ENCODE peak calls at places on chromosomes 3 and 15, in nine cellular contexts. One of them, this sample, is unnamed.
A peak's percentile ranks its signal among the peaks of the same experiment; 100 is the strongest.

GRCh38 chr3:154778057-154778456 is 302.1 kb upstream of the MME start:
- DNase-seq in A673: no peak
- DNase-seq in BE2C: no peak
- DNase-seq in psoas muscle: no peak
- DNase-seq in fibroblast of lung: no peak
- DNase-seq in RWPE2: no peak
- DNase-seq in adrenal gland: no peak
- DNase-seq in H9: no peak
- DNase-seq in heart left ventricle: no peak
- DNase-seq in this sample: no peak

GRCh38 chr3:72567976-72568560 is 280.2 kb downstream of the SHQ1 start:
- DNase-seq in fibroblast of lung: no peak
- DNase-seq in A673: no peak
- DNase-seq in H9: no peak
- DNase-seq in RWPE2: no peak
- DNase-seq in adrenal gland: no peak
- DNase-seq in heart left ventricle: no peak
- DNase-seq in BE2C: no peak
- DNase-seq in psoas muscle: no peak
- DNase-seq in this sample: no peak

GRCh38 chr3:110677506-110677905 is 394.1 kb upstream of the NECTIN3 start:
- DNase-seq in A673: no peak
- DNase-seq in psoas muscle: no peak
- DNase-seq in adrenal gland: no peak
- DNase-seq in heart left ventricle: no peak
- DNase-seq in H9: no peak
- DNase-seq in fibroblast of lung: peak; percentile 18
- DNase-seq in RWPE2: no peak
- DNase-seq in BE2C: no peak
- DNase-seq in this sample: no peak

GRCh38 chr3:54527953-54528352 is 399.9 kb downstream of the LRTM1 start:
- DNase-seq in BE2C: no peak
- DNase-seq in psoas muscle: peak; percentile 24
- DNase-seq in RWPE2: no peak
- DNase-seq in fibroblast of lung: peak; percentile 61
- DNase-seq in heart left ventricle: no peak
- DNase-seq in adrenal gland: no peak
- DNase-seq in H9: no peak
- DNase-seq in A673: no peak
- DNase-seq in this sample: no peak

GRCh38 chr3:134029734-134030381 is at the start of gene SLCO2A1:
- DNase-seq in RWPE2: no peak
- DNase-seq in heart left ventricle: peak; percentile 51
- DNase-seq in psoas muscle: peak; percentile 21
- DNase-seq in A673: no peak
- DNase-seq in adrenal gland: no peak
- DNase-seq in BE2C: peak; percentile 28
- DNase-seq in fibroblast of lung: peak; percentile 51
- DNase-seq in H9: peak; percentile 66
- DNase-seq in this sample: peak; percentile 75

GRCh38 chr15:42077680-42078079 is 16.7 kb downstream of the PLA2G4D start:
- DNase-seq in H9: no peak
- DNase-seq in BE2C: no peak
- DNase-seq in heart left ventricle: no peak
- DNase-seq in adrenal gland: no peak
- DNase-seq in RWPE2: no peak
- DNase-seq in fibroblast of lung: no peak
- DNase-seq in psoas muscle: no peak
- DNase-seq in A673: no peak
- DNase-seq in this sample: no peak

GRCh38 chr3:69442771-69443197 is 56.9 kb upstream of the FRMD4B start:
- DNase-seq in adrenal gland: no peak
- DNase-seq in heart left ventricle: no peak
- DNase-seq in RWPE2: no peak
- DNase-seq in H9: no peak
- DNase-seq in BE2C: no peak
- DNase-seq in A673: no peak
- DNase-seq in psoas muscle: no peak
- DNase-seq in fibroblast of lung: no peak
- DNase-seq in this sample: no peak

GRCh38 chr3:185423178-185423577 is 60.2 kb downstream of the MAP3K13 start:
- DNase-seq in A673: no peak
- DNase-seq in fibroblast of lung: peak; percentile 43
- DNase-seq in psoas muscle: peak; percentile 32
- DNase-seq in adrenal gland: peak; percentile 79
- DNase-seq in BE2C: peak; percentile 16
- DNase-seq in RWPE2: no peak
- DNase-seq in heart left ventricle: peak; percentile 37
- DNase-seq in H9: no peak
- DNase-seq in this sample: no peak

GRCh38 chr3:147656023-147656422 is 246.9 kb downstream of the ZIC1 start:
- DNase-seq in A673: no peak
- DNase-seq in fibroblast of lung: peak; percentile 81
- DNase-seq in RWPE2: no peak
- DNase-seq in psoas muscle: no peak
- DNase-seq in heart left ventricle: no peak
- DNase-seq in H9: no peak
- DNase-seq in BE2C: no peak
- DNase-seq in adrenal gland: no peak
- DNase-seq in this sample: no peak

GRCh38 chr3:42847731-42848130 is 27.9 kb downstream of the CYP8B1 start:
- DNase-seq in A673: no peak
- DNase-seq in RWPE2: no peak
- DNase-seq in psoas muscle: no peak
- DNase-seq in H9: peak; percentile 34
- DNase-seq in heart left ventricle: no peak
- DNase-seq in adrenal gland: no peak
- DNase-seq in BE2C: no peak
- DNase-seq in fibroblast of lung: no peak
- DNase-seq in this sample: no peak

DNA sequence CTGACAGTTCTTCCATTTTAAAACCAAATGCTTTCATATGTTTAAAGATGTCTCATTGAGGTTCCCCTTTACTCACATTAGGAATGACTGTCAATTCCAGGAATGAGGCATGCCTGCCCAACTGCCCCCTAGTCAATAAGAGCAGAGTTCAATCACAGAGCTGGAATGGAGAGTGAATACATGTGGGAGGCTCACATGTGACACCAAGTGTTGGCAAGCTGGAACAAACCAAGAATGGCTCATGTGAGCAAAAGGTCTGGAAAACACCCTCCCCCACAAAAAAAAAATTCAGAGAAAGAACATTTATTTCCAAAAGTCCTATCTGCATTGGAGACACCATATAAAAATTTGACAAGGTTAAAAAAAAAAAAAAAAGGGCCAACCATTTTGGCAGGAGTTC is 3.7 kb downstream of the PBRM1 start:
- DNase-seq in psoas muscle: no peak
- DNase-seq in A673: no peak
- DNase-seq in adrenal gland: peak; percentile 69
- DNase-seq in fibroblast of lung: peak; percentile 80
- DNase-seq in RWPE2: no peak
- DNase-seq in BE2C: no peak
- DNase-seq in heart left ventricle: no peak
- DNase-seq in H9: no peak
- DNase-seq in this sample: no peak
- TF ChIP-seq CTCF in psoas muscle: no peak
- TF ChIP-seq CTCF in A673: peak; percentile 14
- TF ChIP-seq CTCF in adrenal gland: no peak
- TF ChIP-seq CTCF in fibroblast of lung: peak; percentile 12
- TF ChIP-seq CTCF in RWPE2: peak; percentile 59
- TF ChIP-seq CTCF in BE2C: peak; percentile 33
- TF ChIP-seq CTCF in heart left ventricle: no peak
- TF ChIP-seq CTCF in H9: peak; percentile 24
- TF ChIP-seq CTCF in this sample: no peak

GRCh38 chr15:68789921-68790575 is 30.6 kb downstream of the ANP32A start:
- DNase-seq in psoas muscle: no peak
- DNase-seq in fibroblast of lung: peak; percentile 77
- DNase-seq in adrenal gland: no peak
- DNase-seq in A673: peak; percentile 60
- DNase-seq in H9: peak; percentile 75
- DNase-seq in heart left ventricle: no peak
- DNase-seq in BE2C: peak; percentile 54
- DNase-seq in RWPE2: no peak
- DNase-seq in this sample: no peak
- H3K4me1 ChIP-seq in psoas muscle: peaks cover 61% of the 10 kb centered on the region
- H3K4me1 ChIP-seq in fibroblast of lung: peaks cover 2% of the 10 kb centered on the region
- H3K4me1 ChIP-seq in adrenal gland: peaks cover 17% of the 10 kb centered on the region
- H3K4me1 ChIP-seq in A673: peaks cover 44% of the 10 kb centered on the region
- H3K4me1 ChIP-seq in H9: peaks cover 33% of the 10 kb centered on the region
- H3K4me1 ChIP-seq in heart left ventricle: peaks cover 81% of the 10 kb centered on the region
- H3K4me1 ChIP-seq in BE2C: peaks cover 18% of the 10 kb centered on the region
- H3K4me1 ChIP-seq in RWPE2: peaks cover 21% of the 10 kb centered on the region
- H3K4me1 ChIP-seq in this sample: peaks cover 79% of the 10 kb centered on the region

GRCh38 chr3:151178208-151178845 is 24.7 kb downstream of the GPR171 start:
- DNase-seq in adrenal gland: no peak
- DNase-seq in BE2C: no peak
- DNase-seq in A673: no peak
- DNase-seq in psoas muscle: no peak
- DNase-seq in heart left ventricle: no peak
- DNase-seq in H9: no peak
- DNase-seq in RWPE2: no peak
- DNase-seq in fibroblast of lung: no peak
- DNase-seq in this sample: no peak

GRCh38 chr3:151182349-151183079 is 20.5 kb downstream of the GPR171 start:
- DNase-seq in A673: no peak
- DNase-seq in fibroblast of lung: no peak
- DNase-seq in H9: no peak
- DNase-seq in psoas muscle: no peak
- DNase-seq in adrenal gland: no peak
- DNase-seq in BE2C: no peak
- DNase-seq in heart left ventricle: no peak
- DNase-seq in RWPE2: no peak
- DNase-seq in this sample: no peak

DNA sequence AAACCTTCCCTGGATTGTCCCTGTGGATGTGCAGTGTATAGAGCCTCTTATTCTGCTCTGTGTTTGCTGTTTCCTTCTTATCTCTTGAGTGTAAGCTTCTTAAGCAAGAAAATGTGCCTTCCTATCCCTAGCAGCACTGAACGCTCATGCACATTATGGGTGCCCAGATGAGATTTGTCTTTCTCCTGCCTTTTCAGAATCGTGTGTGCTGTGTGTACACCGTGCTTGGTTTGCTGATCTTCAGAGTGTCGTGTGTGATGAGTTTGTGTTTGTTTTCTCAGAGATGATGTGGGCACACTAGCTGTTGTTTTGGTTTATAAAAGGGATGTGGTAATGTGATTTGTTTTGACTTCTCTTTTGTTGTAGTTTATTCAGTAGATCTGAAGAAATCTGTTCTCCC is 19.8 kb downstream of the GPR171 start:
- DNase-seq in BE2C: no peak
- DNase-seq in A673: no peak
- DNase-seq in fibroblast of lung: no peak
- DNase-seq in H9: no peak
- DNase-seq in heart left ventricle: no peak
- DNase-seq in RWPE2: no peak
- DNase-seq in psoas muscle: no peak
- DNase-seq in adrenal gland: no peak
- DNase-seq in this sample: no peak
- H3K27me3 ChIP-seq in BE2C: no peaks in the 10 kb centered on the region
- H3K27me3 ChIP-seq in A673: no peaks in the 10 kb centered on the region
- H3K27me3 ChIP-seq in fibroblast of lung: no peaks in the 10 kb centered on the region
- H3K27me3 ChIP-seq in H9: no peaks in the 10 kb centered on the region
- H3K27me3 ChIP-seq in heart left ventricle: no peaks in the 10 kb centered on the region
- H3K27me3 ChIP-seq in RWPE2: no peaks in the 10 kb centered on the region
- H3K27me3 ChIP-seq in psoas muscle: no peaks in the 10 kb centered on the region
- H3K27me3 ChIP-seq in adrenal gland: no peaks in the 10 kb centered on the region
- H3K27me3 ChIP-seq in this sample: no peaks in the 10 kb centered on the region

DNA sequence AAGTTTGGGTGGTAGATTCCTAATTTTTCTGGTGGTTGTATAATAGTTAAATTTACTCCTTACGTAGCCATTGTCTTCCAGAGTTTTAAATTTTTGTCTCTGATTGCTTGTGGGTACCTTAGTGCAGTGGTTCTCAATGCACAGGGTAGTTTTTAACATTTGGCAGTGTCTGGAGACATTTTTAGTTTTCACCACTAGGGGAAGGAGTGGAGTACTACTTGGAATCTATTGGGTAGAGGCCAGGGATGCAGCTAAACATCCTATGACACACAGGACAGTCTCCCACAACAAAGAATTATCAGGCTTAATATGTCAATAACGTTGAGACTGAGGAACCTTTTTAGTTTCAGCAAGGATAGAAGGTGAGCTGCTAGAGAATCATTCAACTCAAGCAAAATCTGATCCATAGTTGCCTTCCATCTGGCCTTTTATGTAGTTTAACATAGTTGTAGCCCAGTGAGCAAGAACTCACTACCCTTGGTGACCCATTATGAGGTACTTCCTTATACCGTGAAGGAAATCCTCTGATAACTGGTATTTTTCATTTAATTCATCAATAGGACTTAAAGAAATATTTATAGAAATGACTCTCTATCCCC is 8.6 kb upstream of the STX19 start:
- DNase-seq in fibroblast of lung: peak; percentile 17
- DNase-seq in adrenal gland: peak; percentile 25
- DNase-seq in psoas muscle: no peak
- DNase-seq in heart left ventricle: no peak
- DNase-seq in BE2C: peak; percentile 15
- DNase-seq in RWPE2: no peak
- DNase-seq in A673: peak; percentile 70
- DNase-seq in H9: no peak
- DNase-seq in this sample: no peak
- TF ChIP-seq CTCF in fibroblast of lung: peak; percentile 56
- TF ChIP-seq CTCF in adrenal gland: peak; percentile 51
- TF ChIP-seq CTCF in psoas muscle: peak; percentile 33
- TF ChIP-seq CTCF in heart left ventricle: peak; percentile 18
- TF ChIP-seq CTCF in BE2C: peak; percentile 74
- TF ChIP-seq CTCF in RWPE2: peak; percentile 54
- TF ChIP-seq CTCF in A673: peak; percentile 69
- TF ChIP-seq CTCF in H9: peak; percentile 71
- TF ChIP-seq CTCF in this sample: no peak

GRCh38 chr3:157125101-157125500 is 34.8 kb downstream of the CCNL1 start:
- DNase-seq in BE2C: no peak
- DNase-seq in A673: no peak
- DNase-seq in H9: no peak
- DNase-seq in heart left ventricle: no peak
- DNase-seq in psoas muscle: no peak
- DNase-seq in RWPE2: no peak
- DNase-seq in adrenal gland: no peak
- DNase-seq in fibroblast of lung: peak; percentile 60
- DNase-seq in this sample: no peak

GRCh38 chr3:157122116-157122515 is 37.8 kb downstream of the CCNL1 start:
- DNase-seq in fibroblast of lung: peak; percentile 99
- DNase-seq in H9: no peak
- DNase-seq in RWPE2: peak; percentile 80
- DNase-seq in heart left ventricle: no peak
- DNase-seq in psoas muscle: no peak
- DNase-seq in BE2C: no peak
- DNase-seq in A673: no peak
- DNase-seq in adrenal gland: no peak
- DNase-seq in this sample: no peak

GRCh38 chr3:157126365-157126764 is 33.6 kb downstream of the CCNL1 start:
- DNase-seq in heart left ventricle: no peak
- DNase-seq in RWPE2: no peak
- DNase-seq in psoas muscle: no peak
- DNase-seq in adrenal gland: no peak
- DNase-seq in A673: no peak
- DNase-seq in H9: no peak
- DNase-seq in fibroblast of lung: no peak
- DNase-seq in BE2C: no peak
- DNase-seq in this sample: no peak

GRCh38 chr3:157121522-157121921 is 38.4 kb downstream of the CCNL1 start:
- DNase-seq in A673: no peak
- DNase-seq in psoas muscle: no peak
- DNase-seq in fibroblast of lung: no peak
- DNase-seq in H9: no peak
- DNase-seq in BE2C: no peak
- DNase-seq in RWPE2: no peak
- DNase-seq in adrenal gland: no peak
- DNase-seq in heart left ventricle: no peak
- DNase-seq in this sample: no peak

GRCh38 chr3:157123621-157124020 is 36.3 kb downstream of the CCNL1 start:
- DNase-seq in adrenal gland: no peak
- DNase-seq in A673: no peak
- DNase-seq in fibroblast of lung: peak; percentile 61
- DNase-seq in psoas muscle: no peak
- DNase-seq in heart left ventricle: no peak
- DNase-seq in BE2C: no peak
- DNase-seq in RWPE2: no peak
- DNase-seq in H9: no peak
- DNase-seq in this sample: no peak
- H3K4me1 ChIP-seq in adrenal gland: peaks cover 11% of the 10 kb centered on the region
- H3K4me1 ChIP-seq in A673: peaks cover 17% of the 10 kb centered on the region
- H3K4me1 ChIP-seq in fibroblast of lung: peaks cover 9% of the 10 kb centered on the region
- H3K4me1 ChIP-seq in psoas muscle: peaks cover 3% of the 10 kb centered on the region
- H3K4me1 ChIP-seq in heart left ventricle: peaks cover 12% of the 10 kb centered on the region
- H3K4me1 ChIP-seq in BE2C: no peaks in the 10 kb centered on the region
- H3K4me1 ChIP-seq in RWPE2: peaks cover 59% of the 10 kb centered on the region
- H3K4me1 ChIP-seq in H9: no peaks in the 10 kb centered on the region
- H3K4me1 ChIP-seq in this sample: peaks cover 2% of the 10 kb centered on the region